ENCODE peak calls at places on chromosomes 6 and 20, in nine cellular contexts. One of them, this sample, is unnamed.

GRCh38 chr6:20182926-20183521 is 29.2 kb downstream of the MBOAT1 start:
- DNase-seq in fibroblast of mammary gland: no peak
- DNase-seq in adrenal gland: peak
- DNase-seq in K562: no peak
- DNase-seq in left ventricle myocardium inferior: peak
- DNase-seq in BJ: no peak
- DNase-seq in transverse colon: peak
- DNase-seq in endothelial cell: no peak
- DNase-seq in choroid plexus epithelial cell: peak
- DNase-seq in this sample: no peak

GRCh38 chr6:158063736-158064135 is 82.1 kb downstream of the SYNJ2 start:
- DNase-seq in fibroblast of mammary gland: no peak
- DNase-seq in adrenal gland: no peak
- DNase-seq in K562: no peak
- DNase-seq in left ventricle myocardium inferior: peak
- DNase-seq in BJ: no peak
- DNase-seq in transverse colon: no peak
- DNase-seq in endothelial cell: no peak
- DNase-seq in choroid plexus epithelial cell: no peak
- DNase-seq in this sample: no peak

GRCh38 chr6:169110934-169111602 is 142.6 kb downstream of the THBS2 start:
- DNase-seq in fibroblast of mammary gland: no peak
- DNase-seq in adrenal gland: no peak
- DNase-seq in K562: no peak
- DNase-seq in left ventricle myocardium inferior: no peak
- DNase-seq in BJ: no peak
- DNase-seq in transverse colon: no peak
- DNase-seq in endothelial cell: no peak
- DNase-seq in choroid plexus epithelial cell: no peak
- DNase-seq in this sample: no peak

GRCh38 chr6:3855866-3856265 is 6.7 kb downstream of the FAM50B start:
- DNase-seq in fibroblast of mammary gland: no peak
- DNase-seq in adrenal gland: no peak
- DNase-seq in K562: no peak
- DNase-seq in left ventricle myocardium inferior: no peak
- DNase-seq in BJ: no peak
- DNase-seq in transverse colon: no peak
- DNase-seq in endothelial cell: no peak
- DNase-seq in choroid plexus epithelial cell: no peak
- DNase-seq in this sample: no peak

GRCh38 chr6:168226832-168227434 is 92.6 kb downstream of the DACT2 start:
- DNase-seq in fibroblast of mammary gland: no peak
- DNase-seq in adrenal gland: no peak
- DNase-seq in K562: no peak
- DNase-seq in left ventricle myocardium inferior: no peak
- DNase-seq in BJ: no peak
- DNase-seq in transverse colon: no peak
- DNase-seq in endothelial cell: no peak
- DNase-seq in choroid plexus epithelial cell: no peak
- DNase-seq in this sample: no peak

GRCh38 chr6:96194675-96195074 is 178.9 kb downstream of the FUT9 start:
- DNase-seq in fibroblast of mammary gland: no peak
- DNase-seq in adrenal gland: no peak
- DNase-seq in K562: no peak
- DNase-seq in left ventricle myocardium inferior: no peak
- DNase-seq in BJ: no peak
- DNase-seq in transverse colon: no peak
- DNase-seq in endothelial cell: no peak
- DNase-seq in choroid plexus epithelial cell: no peak
- DNase-seq in this sample: no peak

GRCh38 chr20:5863040-5863811 is 87.1 kb downstream of the TRMT6 start:
- DNase-seq in fibroblast of mammary gland: peak
- DNase-seq in adrenal gland: peak
- DNase-seq in K562: no peak
- DNase-seq in left ventricle myocardium inferior: peak
- DNase-seq in BJ: no peak
- DNase-seq in transverse colon: no peak
- DNase-seq in endothelial cell: no peak
- DNase-seq in choroid plexus epithelial cell: peak
- DNase-seq in this sample: no peak

GRCh38 chr6:134422426-134423231 is 104.7 kb upstream of the SGK1 start:
- DNase-seq in fibroblast of mammary gland: peak
- DNase-seq in adrenal gland: no peak
- DNase-seq in K562: peak
- DNase-seq in left ventricle myocardium inferior: no peak
- DNase-seq in BJ: peak
- DNase-seq in transverse colon: no peak
- DNase-seq in endothelial cell: no peak
- DNase-seq in choroid plexus epithelial cell: peak
- DNase-seq in this sample: no peak

GRCh38 chr6:146041282-146041681 is 12.4 kb downstream of the GRM1 start:
- DNase-seq in fibroblast of mammary gland: peak
- DNase-seq in adrenal gland: no peak
- DNase-seq in K562: no peak
- DNase-seq in left ventricle myocardium inferior: no peak
- DNase-seq in BJ: no peak
- DNase-seq in transverse colon: no peak
- DNase-seq in endothelial cell: peak
- DNase-seq in choroid plexus epithelial cell: peak
- DNase-seq in this sample: no peak

GRCh38 chr20:59560588-59561227 is 43.6 kb upstream of the PHACTR3 start:
- DNase-seq in fibroblast of mammary gland: peak
- DNase-seq in adrenal gland: no peak
- DNase-seq in K562: peak
- DNase-seq in left ventricle myocardium inferior: no peak
- DNase-seq in BJ: no peak
- DNase-seq in transverse colon: no peak
- DNase-seq in endothelial cell: no peak
- DNase-seq in choroid plexus epithelial cell: peak
- DNase-seq in this sample: no peak

GRCh38 chr6:15148356-15149058 is 97.4 kb upstream of the JARID2 start:
- DNase-seq in fibroblast of mammary gland: peak
- DNase-seq in adrenal gland: no peak
- DNase-seq in K562: no peak
- DNase-seq in left ventricle myocardium inferior: no peak
- DNase-seq in BJ: peak
- DNase-seq in transverse colon: no peak
- DNase-seq in endothelial cell: no peak
- DNase-seq in choroid plexus epithelial cell: peak
- DNase-seq in this sample: no peak

GRCh38 chr6:32700391-32701040 is 34.1 kb upstream of the HLA-DQB1 start:
- DNase-seq in fibroblast of mammary gland: peak
- DNase-seq in adrenal gland: peak
- DNase-seq in K562: peak
- DNase-seq in left ventricle myocardium inferior: no peak
- DNase-seq in BJ: no peak
- DNase-seq in transverse colon: peak
- DNase-seq in endothelial cell: peak
- DNase-seq in choroid plexus epithelial cell: peak
- DNase-seq in this sample: no peak

GRCh38 chr20:38630727-38631126 is 29.1 kb downstream of the ARHGAP40 start:
- DNase-seq in fibroblast of mammary gland: no peak
- DNase-seq in adrenal gland: no peak
- DNase-seq in K562: no peak
- DNase-seq in left ventricle myocardium inferior: no peak
- DNase-seq in BJ: no peak
- DNase-seq in transverse colon: no peak
- DNase-seq in endothelial cell: no peak
- DNase-seq in choroid plexus epithelial cell: peak
- DNase-seq in this sample: no peak

GRCh38 chr20:43832961-43833360 is 81.7 kb upstream of the TOX2 start:
- DNase-seq in fibroblast of mammary gland: no peak
- DNase-seq in adrenal gland: no peak
- DNase-seq in K562: no peak
- DNase-seq in left ventricle myocardium inferior: no peak
- DNase-seq in BJ: no peak
- DNase-seq in transverse colon: no peak
- DNase-seq in endothelial cell: no peak
- DNase-seq in choroid plexus epithelial cell: no peak
- DNase-seq in this sample: no peak

DNA sequence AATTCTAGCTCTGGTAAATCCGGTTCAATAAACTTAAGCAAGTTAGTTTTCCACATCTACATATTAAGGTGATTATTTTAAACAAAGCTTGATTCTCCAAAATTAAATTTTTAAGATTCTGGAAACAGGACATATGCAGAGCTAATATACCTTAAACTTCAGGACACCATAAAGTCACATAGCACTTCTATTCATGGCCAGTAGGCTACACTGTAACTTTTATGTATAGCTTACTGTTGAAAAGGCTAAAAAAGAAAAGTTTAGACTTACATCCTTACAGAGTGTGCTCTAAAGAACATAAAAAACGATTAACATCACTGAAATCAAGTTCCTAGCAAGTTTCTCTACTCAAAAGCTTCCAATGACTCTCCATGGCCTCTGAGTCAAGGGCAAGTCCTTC is 224.7 kb downstream of the PTPRK start:
- DNase-seq in fibroblast of mammary gland: no peak
- DNase-seq in adrenal gland: no peak
- DNase-seq in K562: no peak
- DNase-seq in left ventricle myocardium inferior: no peak
- DNase-seq in BJ: no peak
- DNase-seq in transverse colon: no peak
- DNase-seq in endothelial cell: no peak
- DNase-seq in choroid plexus epithelial cell: no peak
- DNase-seq in this sample: no peak
- TF ChIP-seq CTCF in fibroblast of mammary gland: peak
- TF ChIP-seq CTCF in adrenal gland: no peak
- TF ChIP-seq CTCF in K562: no peak
- TF ChIP-seq CTCF in left ventricle myocardium inferior: peak
- TF ChIP-seq CTCF in BJ: no peak
- TF ChIP-seq CTCF in transverse colon: no peak
- TF ChIP-seq CTCF in endothelial cell: no peak
- TF ChIP-seq CTCF in choroid plexus epithelial cell: peak
- TF ChIP-seq CTCF in this sample: no peak

GRCh38 chr20:24443436-24443835 is 26.0 kb upstream of the SYNDIG1 start:
- DNase-seq in fibroblast of mammary gland: no peak
- DNase-seq in adrenal gland: no peak
- DNase-seq in K562: no peak
- DNase-seq in left ventricle myocardium inferior: no peak
- DNase-seq in BJ: no peak
- DNase-seq in transverse colon: no peak
- DNase-seq in endothelial cell: no peak
- DNase-seq in choroid plexus epithelial cell: no peak
- DNase-seq in this sample: no peak

GRCh38 chr20:24446811-24447210 is 22.6 kb upstream of the SYNDIG1 start:
- DNase-seq in fibroblast of mammary gland: no peak
- DNase-seq in adrenal gland: no peak
- DNase-seq in K562: no peak
- DNase-seq in left ventricle myocardium inferior: no peak
- DNase-seq in BJ: no peak
- DNase-seq in transverse colon: no peak
- DNase-seq in endothelial cell: no peak
- DNase-seq in choroid plexus epithelial cell: no peak
- DNase-seq in this sample: no peak

GRCh38 chr20:24448170-24448569 is 21.3 kb upstream of the SYNDIG1 start:
- DNase-seq in fibroblast of mammary gland: no peak
- DNase-seq in adrenal gland: no peak
- DNase-seq in K562: no peak
- DNase-seq in left ventricle myocardium inferior: no peak
- DNase-seq in BJ: no peak
- DNase-seq in transverse colon: no peak
- DNase-seq in endothelial cell: no peak
- DNase-seq in choroid plexus epithelial cell: no peak
- DNase-seq in this sample: no peak

GRCh38 chr20:24444531-24445190 is 24.8 kb upstream of the SYNDIG1 start:
- DNase-seq in fibroblast of mammary gland: no peak
- DNase-seq in adrenal gland: no peak
- DNase-seq in K562: no peak
- DNase-seq in left ventricle myocardium inferior: no peak
- DNase-seq in BJ: no peak
- DNase-seq in transverse colon: no peak
- DNase-seq in endothelial cell: no peak
- DNase-seq in choroid plexus epithelial cell: no peak
- DNase-seq in this sample: no peak

DNA sequence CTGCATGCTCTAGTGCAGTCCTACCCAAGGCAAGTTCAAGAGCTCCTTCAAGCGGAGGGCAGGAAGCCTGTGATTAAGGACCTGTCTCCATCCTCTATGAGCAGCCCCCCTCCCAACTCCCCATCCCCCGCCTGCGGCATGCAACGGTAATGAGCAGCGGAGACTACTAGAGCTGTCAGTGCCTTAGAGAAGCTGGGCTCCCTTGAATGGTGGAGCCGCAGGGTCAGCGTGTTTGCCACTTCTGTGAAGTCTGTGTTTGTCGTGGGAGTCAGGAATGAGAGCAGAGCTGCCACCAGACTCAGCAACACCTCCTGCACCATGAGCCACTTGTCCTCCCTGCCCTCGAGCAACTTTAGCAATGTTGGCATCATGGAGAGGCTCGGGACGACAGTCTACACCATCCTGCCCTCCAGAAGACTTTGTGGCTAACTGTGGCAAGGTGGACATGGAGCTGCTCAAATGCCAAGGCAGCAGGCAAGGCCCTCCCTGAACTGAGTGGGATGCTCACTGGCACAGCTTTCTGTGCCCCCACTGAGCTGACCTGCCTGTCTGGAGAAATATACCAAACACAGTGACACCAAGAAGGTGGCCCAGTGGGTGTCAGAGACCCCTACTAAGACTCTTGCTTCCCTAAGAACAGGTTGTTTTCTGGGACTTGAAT is 23.8 kb upstream of the SYNDIG1 start:
- DNase-seq in fibroblast of mammary gland: no peak
- DNase-seq in adrenal gland: no peak
- DNase-seq in K562: no peak
- DNase-seq in left ventricle myocardium inferior: no peak
- DNase-seq in BJ: no peak
- DNase-seq in transverse colon: no peak
- DNase-seq in endothelial cell: no peak
- DNase-seq in choroid plexus epithelial cell: no peak
- DNase-seq in this sample: no peak
- TF ChIP-seq CTCF in fibroblast of mammary gland: no peak
- TF ChIP-seq CTCF in adrenal gland: no peak
- TF ChIP-seq CTCF in K562: no peak
- TF ChIP-seq CTCF in left ventricle myocardium inferior: no peak
- TF ChIP-seq CTCF in BJ: no peak
- TF ChIP-seq CTCF in transverse colon: no peak
- TF ChIP-seq CTCF in endothelial cell: no peak
- TF ChIP-seq CTCF in choroid plexus epithelial cell: no peak
- TF ChIP-seq CTCF in this sample: no peak

DNA sequence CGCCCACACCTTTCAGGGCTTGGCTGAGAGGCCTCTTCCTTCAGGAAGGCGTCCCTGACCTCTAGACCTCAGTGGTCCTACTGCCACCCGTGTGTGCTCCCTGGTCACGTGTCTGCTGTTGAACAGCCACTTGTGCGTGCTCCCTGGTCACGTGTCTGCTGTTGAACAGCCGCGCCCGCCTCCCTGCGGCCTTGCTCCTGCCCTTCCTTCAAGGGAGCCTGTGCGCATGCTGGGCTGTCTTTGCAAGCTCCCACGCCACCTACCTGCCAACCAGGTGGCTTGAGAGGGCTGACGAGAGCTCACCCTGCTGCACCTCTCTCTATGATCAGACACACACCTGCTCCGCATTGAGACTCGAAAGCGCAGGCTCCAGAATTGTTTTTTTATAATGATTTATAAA is 179.3 kb downstream of the BMP7 start:
- DNase-seq in fibroblast of mammary gland: no peak
- DNase-seq in adrenal gland: no peak
- DNase-seq in K562: no peak
- DNase-seq in left ventricle myocardium inferior: no peak
- DNase-seq in BJ: no peak
- DNase-seq in transverse colon: no peak
- DNase-seq in endothelial cell: no peak
- DNase-seq in choroid plexus epithelial cell: no peak
- DNase-seq in this sample: no peak
- TF ChIP-seq CTCF in fibroblast of mammary gland: no peak
- TF ChIP-seq CTCF in adrenal gland: no peak
- TF ChIP-seq CTCF in K562: no peak
- TF ChIP-seq CTCF in left ventricle myocardium inferior: no peak
- TF ChIP-seq CTCF in BJ: no peak
- TF ChIP-seq CTCF in transverse colon: no peak
- TF ChIP-seq CTCF in endothelial cell: no peak
- TF ChIP-seq CTCF in choroid plexus epithelial cell: no peak
- TF ChIP-seq CTCF in this sample: no peak

GRCh38 chr6:142756215-142756630 is 188.8 kb downstream of the HIVEP2 start:
- DNase-seq in fibroblast of mammary gland: peak
- DNase-seq in adrenal gland: no peak
- DNase-seq in K562: no peak
- DNase-seq in left ventricle myocardium inferior: no peak
- DNase-seq in BJ: peak
- DNase-seq in transverse colon: no peak
- DNase-seq in endothelial cell: no peak
- DNase-seq in choroid plexus epithelial cell: peak
- DNase-seq in this sample: no peak
- TF ChIP-seq CTCF in fibroblast of mammary gland: no peak
- TF ChIP-seq CTCF in adrenal gland: no peak
- TF ChIP-seq CTCF in K562: no peak
- TF ChIP-seq CTCF in left ventricle myocardium inferior: no peak
- TF ChIP-seq CTCF in BJ: peak
- TF ChIP-seq CTCF in transverse colon: no peak
- TF ChIP-seq CTCF in endothelial cell: no peak
- TF ChIP-seq CTCF in choroid plexus epithelial cell: peak
- TF ChIP-seq CTCF in this sample: no peak